ENCODE peak calls at places on chromosomes 4 and X, in ten cellular contexts. One of them, this sample, is unnamed.

GRCh38 chr4:103075435-103075893 is 1.1 kb downstream of the SLC9B2 start:
- DNase-seq in hypothalamus: no peak
- DNase-seq in activated naive CD4-positive, alpha-beta T cell treated with Interleukin-2 at 50 U/mL for 16 hours: no peak
- DNase-seq in choroid plexus epithelial cell: peak; percentile 63
- DNase-seq in NCI-H345: no peak
- DNase-seq in ELF-1: no peak
- DNase-seq in lower leg skin: no peak
- DNase-seq in lower lobe of right lung: no peak
- DNase-seq in Kasumi-1: peak; percentile 51
- DNase-seq in activated CD8-positive, alpha-beta memory T cell treated with anti-CD3 and anti-CD28 coated beads for 1 hour: no peak
- DNase-seq in this sample: no peak

GRCh38 chrX:30875957-30876356 is 13.1 kb downstream of the TAB3 start:
- DNase-seq in hypothalamus: no peak
- DNase-seq in activated naive CD4-positive, alpha-beta T cell treated with Interleukin-2 at 50 U/mL for 16 hours: no peak
- DNase-seq in choroid plexus epithelial cell: peak; percentile 76
- DNase-seq in NCI-H345: no peak
- DNase-seq in ELF-1: no peak
- DNase-seq in lower leg skin: no peak
- DNase-seq in lower lobe of right lung: no peak
- DNase-seq in Kasumi-1: no peak
- DNase-seq in activated CD8-positive, alpha-beta memory T cell treated with anti-CD3 and anti-CD28 coated beads for 1 hour: no peak
- DNase-seq in this sample: no peak

GRCh38 chr4:143300860-143301259 is 35.8 kb upstream of the GAB1 start:
- DNase-seq in hypothalamus: no peak
- DNase-seq in activated naive CD4-positive, alpha-beta T cell treated with Interleukin-2 at 50 U/mL for 16 hours: no peak
- DNase-seq in choroid plexus epithelial cell: no peak
- DNase-seq in NCI-H345: no peak
- DNase-seq in ELF-1: no peak
- DNase-seq in lower leg skin: no peak
- DNase-seq in lower lobe of right lung: no peak
- DNase-seq in Kasumi-1: no peak
- DNase-seq in activated CD8-positive, alpha-beta memory T cell treated with anti-CD3 and anti-CD28 coated beads for 1 hour: no peak
- DNase-seq in this sample: no peak

GRCh38 chrX:13263560-13264251 is 56.1 kb downstream of the ATXN3L start:
- DNase-seq in hypothalamus: no peak
- DNase-seq in activated naive CD4-positive, alpha-beta T cell treated with Interleukin-2 at 50 U/mL for 16 hours: no peak
- DNase-seq in choroid plexus epithelial cell: no peak
- DNase-seq in NCI-H345: no peak
- DNase-seq in ELF-1: no peak
- DNase-seq in lower leg skin: no peak
- DNase-seq in lower lobe of right lung: no peak
- DNase-seq in Kasumi-1: no peak
- DNase-seq in activated CD8-positive, alpha-beta memory T cell treated with anti-CD3 and anti-CD28 coated beads for 1 hour: no peak
- DNase-seq in this sample: no peak

GRCh38 chr4:121597346-121597934 is 99.3 kb downstream of the ANXA5 start:
- DNase-seq in hypothalamus: no peak
- DNase-seq in activated naive CD4-positive, alpha-beta T cell treated with Interleukin-2 at 50 U/mL for 16 hours: no peak
- DNase-seq in choroid plexus epithelial cell: peak; percentile 15
- DNase-seq in NCI-H345: no peak
- DNase-seq in ELF-1: no peak
- DNase-seq in lower leg skin: no peak
- DNase-seq in lower lobe of right lung: no peak
- DNase-seq in Kasumi-1: no peak
- DNase-seq in activated CD8-positive, alpha-beta memory T cell treated with anti-CD3 and anti-CD28 coated beads for 1 hour: no peak
- DNase-seq in this sample: no peak

GRCh38 chr4:48693856-48694574 is 86.1 kb downstream of the FRYL start:
- DNase-seq in hypothalamus: no peak
- DNase-seq in activated naive CD4-positive, alpha-beta T cell treated with Interleukin-2 at 50 U/mL for 16 hours: no peak
- DNase-seq in choroid plexus epithelial cell: no peak
- DNase-seq in NCI-H345: no peak
- DNase-seq in ELF-1: no peak
- DNase-seq in lower leg skin: no peak
- DNase-seq in lower lobe of right lung: no peak
- DNase-seq in Kasumi-1: no peak
- DNase-seq in activated CD8-positive, alpha-beta memory T cell treated with anti-CD3 and anti-CD28 coated beads for 1 hour: no peak
- DNase-seq in this sample: no peak

GRCh38 chr4:40240040-40240653 is 43.3 kb downstream of the RHOH start:
- DNase-seq in hypothalamus: no peak
- DNase-seq in activated naive CD4-positive, alpha-beta T cell treated with Interleukin-2 at 50 U/mL for 16 hours: no peak
- DNase-seq in choroid plexus epithelial cell: no peak
- DNase-seq in NCI-H345: no peak
- DNase-seq in ELF-1: no peak
- DNase-seq in lower leg skin: no peak
- DNase-seq in lower lobe of right lung: no peak
- DNase-seq in Kasumi-1: no peak
- DNase-seq in activated CD8-positive, alpha-beta memory T cell treated with anti-CD3 and anti-CD28 coated beads for 1 hour: no peak
- DNase-seq in this sample: no peak

GRCh38 chrX:100687128-100687527 is 43.1 kb downstream of the SRPX2 start:
- DNase-seq in hypothalamus: no peak
- DNase-seq in activated naive CD4-positive, alpha-beta T cell treated with Interleukin-2 at 50 U/mL for 16 hours: no peak
- DNase-seq in choroid plexus epithelial cell: no peak
- DNase-seq in NCI-H345: no peak
- DNase-seq in ELF-1: no peak
- DNase-seq in lower leg skin: no peak
- DNase-seq in lower lobe of right lung: no peak
- DNase-seq in Kasumi-1: peak; percentile 0
- DNase-seq in activated CD8-positive, alpha-beta memory T cell treated with anti-CD3 and anti-CD28 coated beads for 1 hour: no peak
- DNase-seq in this sample: no peak

GRCh38 chr4:140943486-140943885 is 187.3 kb upstream of the TBC1D9 start:
- DNase-seq in hypothalamus: no peak
- DNase-seq in activated naive CD4-positive, alpha-beta T cell treated with Interleukin-2 at 50 U/mL for 16 hours: no peak
- DNase-seq in choroid plexus epithelial cell: peak; percentile 77
- DNase-seq in NCI-H345: no peak
- DNase-seq in ELF-1: no peak
- DNase-seq in lower leg skin: no peak
- DNase-seq in lower lobe of right lung: no peak
- DNase-seq in Kasumi-1: no peak
- DNase-seq in activated CD8-positive, alpha-beta memory T cell treated with anti-CD3 and anti-CD28 coated beads for 1 hour: no peak
- DNase-seq in this sample: no peak

GRCh38 chr4:113248320-113248719 is 198.9 kb downstream of the ANK2 start:
- DNase-seq in hypothalamus: no peak
- DNase-seq in activated naive CD4-positive, alpha-beta T cell treated with Interleukin-2 at 50 U/mL for 16 hours: no peak
- DNase-seq in choroid plexus epithelial cell: no peak
- DNase-seq in NCI-H345: no peak
- DNase-seq in ELF-1: peak; percentile 75
- DNase-seq in lower leg skin: no peak
- DNase-seq in lower lobe of right lung: no peak
- DNase-seq in Kasumi-1: no peak
- DNase-seq in activated CD8-positive, alpha-beta memory T cell treated with anti-CD3 and anti-CD28 coated beads for 1 hour: no peak
- DNase-seq in this sample: no peak

GRCh38 chr4:185512516-185512915 is 22.8 kb downstream of the PDLIM3 start:
- DNase-seq in hypothalamus: no peak
- DNase-seq in activated naive CD4-positive, alpha-beta T cell treated with Interleukin-2 at 50 U/mL for 16 hours: no peak
- DNase-seq in choroid plexus epithelial cell: peak; percentile 64
- DNase-seq in NCI-H345: no peak
- DNase-seq in ELF-1: no peak
- DNase-seq in lower leg skin: no peak
- DNase-seq in lower lobe of right lung: no peak
- DNase-seq in Kasumi-1: no peak
- DNase-seq in activated CD8-positive, alpha-beta memory T cell treated with anti-CD3 and anti-CD28 coated beads for 1 hour: no peak
- DNase-seq in this sample: no peak

GRCh38 chrX:18702362-18703195 is 4.9 kb upstream of the PPEF1 start:
- DNase-seq in hypothalamus: no peak
- DNase-seq in activated naive CD4-positive, alpha-beta T cell treated with Interleukin-2 at 50 U/mL for 16 hours: no peak
- DNase-seq in choroid plexus epithelial cell: peak; percentile 59
- DNase-seq in NCI-H345: no peak
- DNase-seq in ELF-1: no peak
- DNase-seq in lower leg skin: no peak
- DNase-seq in lower lobe of right lung: no peak
- DNase-seq in Kasumi-1: no peak
- DNase-seq in activated CD8-positive, alpha-beta memory T cell treated with anti-CD3 and anti-CD28 coated beads for 1 hour: no peak
- DNase-seq in this sample: no peak

GRCh38 chr4:7788687-7789425 is 150.8 kb downstream of the AFAP1 start:
- DNase-seq in hypothalamus: no peak
- DNase-seq in activated naive CD4-positive, alpha-beta T cell treated with Interleukin-2 at 50 U/mL for 16 hours: no peak
- DNase-seq in choroid plexus epithelial cell: peak; percentile 68
- DNase-seq in NCI-H345: no peak
- DNase-seq in ELF-1: no peak
- DNase-seq in lower leg skin: peak; percentile 90
- DNase-seq in lower lobe of right lung: peak; percentile 80
- DNase-seq in Kasumi-1: no peak
- DNase-seq in activated CD8-positive, alpha-beta memory T cell treated with anti-CD3 and anti-CD28 coated beads for 1 hour: no peak
- DNase-seq in this sample: no peak

GRCh38 chrX:68978211-68978780 is 149.5 kb downstream of the EFNB1 start:
- DNase-seq in hypothalamus: no peak
- DNase-seq in activated naive CD4-positive, alpha-beta T cell treated with Interleukin-2 at 50 U/mL for 16 hours: no peak
- DNase-seq in choroid plexus epithelial cell: peak; percentile 78
- DNase-seq in NCI-H345: no peak
- DNase-seq in ELF-1: peak; percentile 56
- DNase-seq in lower leg skin: no peak
- DNase-seq in lower lobe of right lung: no peak
- DNase-seq in Kasumi-1: no peak
- DNase-seq in activated CD8-positive, alpha-beta memory T cell treated with anti-CD3 and anti-CD28 coated beads for 1 hour: no peak
- DNase-seq in this sample: no peak

GRCh38 chrX:27591938-27592337 is 1.8 kb downstream of the DCAF8L2 start:
- DNase-seq in hypothalamus: no peak
- DNase-seq in activated naive CD4-positive, alpha-beta T cell treated with Interleukin-2 at 50 U/mL for 16 hours: no peak
- DNase-seq in choroid plexus epithelial cell: no peak
- DNase-seq in NCI-H345: no peak
- DNase-seq in ELF-1: peak; percentile 4
- DNase-seq in lower leg skin: no peak
- DNase-seq in lower lobe of right lung: no peak
- DNase-seq in Kasumi-1: no peak
- DNase-seq in activated CD8-positive, alpha-beta memory T cell treated with anti-CD3 and anti-CD28 coated beads for 1 hour: no peak
- DNase-seq in this sample: no peak

GRCh38 chr4:85783483-85783882 is 308.5 kb downstream of the ARHGAP24 start:
- DNase-seq in hypothalamus: no peak
- DNase-seq in activated naive CD4-positive, alpha-beta T cell treated with Interleukin-2 at 50 U/mL for 16 hours: no peak
- DNase-seq in choroid plexus epithelial cell: peak; percentile 92
- DNase-seq in NCI-H345: no peak
- DNase-seq in ELF-1: no peak
- DNase-seq in lower leg skin: no peak
- DNase-seq in lower lobe of right lung: no peak
- DNase-seq in Kasumi-1: no peak
- DNase-seq in activated CD8-positive, alpha-beta memory T cell treated with anti-CD3 and anti-CD28 coated beads for 1 hour: no peak
- DNase-seq in this sample: no peak

GRCh38 chrX:15399901-15400500 is 15.8 kb upstream of the VEGFD start:
- DNase-seq in hypothalamus: no peak
- DNase-seq in activated naive CD4-positive, alpha-beta T cell treated with Interleukin-2 at 50 U/mL for 16 hours: no peak
- DNase-seq in choroid plexus epithelial cell: no peak
- DNase-seq in NCI-H345: no peak
- DNase-seq in ELF-1: no peak
- DNase-seq in lower leg skin: no peak
- DNase-seq in lower lobe of right lung: no peak
- DNase-seq in Kasumi-1: no peak
- DNase-seq in activated CD8-positive, alpha-beta memory T cell treated with anti-CD3 and anti-CD28 coated beads for 1 hour: no peak
- DNase-seq in this sample: no peak

GRCh38 chr4:154720123-154720522 is 23.7 kb upstream of the LRAT start:
- DNase-seq in hypothalamus: no peak
- DNase-seq in activated naive CD4-positive, alpha-beta T cell treated with Interleukin-2 at 50 U/mL for 16 hours: no peak
- DNase-seq in choroid plexus epithelial cell: no peak
- DNase-seq in NCI-H345: no peak
- DNase-seq in ELF-1: no peak
- DNase-seq in lower leg skin: no peak
- DNase-seq in lower lobe of right lung: no peak
- DNase-seq in Kasumi-1: no peak
- DNase-seq in activated CD8-positive, alpha-beta memory T cell treated with anti-CD3 and anti-CD28 coated beads for 1 hour: no peak
- DNase-seq in this sample: peak; percentile 55

GRCh38 chrX:150092549-150092948 is 154.3 kb upstream of the EOLA2 start:
- DNase-seq in hypothalamus: peak; percentile 0
- DNase-seq in activated naive CD4-positive, alpha-beta T cell treated with Interleukin-2 at 50 U/mL for 16 hours: no peak
- DNase-seq in choroid plexus epithelial cell: no peak
- DNase-seq in NCI-H345: no peak
- DNase-seq in ELF-1: no peak
- DNase-seq in lower leg skin: no peak
- DNase-seq in lower lobe of right lung: no peak
- DNase-seq in Kasumi-1: no peak
- DNase-seq in activated CD8-positive, alpha-beta memory T cell treated with anti-CD3 and anti-CD28 coated beads for 1 hour: no peak
- DNase-seq in this sample: no peak

GRCh38 chr4:174217273-174218126 is 66.0 kb downstream of the FBXO8 start:
- DNase-seq in hypothalamus: no peak
- DNase-seq in activated naive CD4-positive, alpha-beta T cell treated with Interleukin-2 at 50 U/mL for 16 hours: peak; percentile 20
- DNase-seq in choroid plexus epithelial cell: peak; percentile 51
- DNase-seq in NCI-H345: no peak
- DNase-seq in ELF-1: peak; percentile 57
- DNase-seq in lower leg skin: no peak
- DNase-seq in lower lobe of right lung: no peak
- DNase-seq in Kasumi-1: peak; percentile 30
- DNase-seq in activated CD8-positive, alpha-beta memory T cell treated with anti-CD3 and anti-CD28 coated beads for 1 hour: no peak
- DNase-seq in this sample: no peak

GRCh38 chr4:87007345-87008181 is 72.8 kb downstream of the AFF1 start:
- DNase-seq in hypothalamus: peak; percentile 41
- DNase-seq in activated naive CD4-positive, alpha-beta T cell treated with Interleukin-2 at 50 U/mL for 16 hours: peak; percentile 61
- DNase-seq in choroid plexus epithelial cell: peak; percentile 71
- DNase-seq in NCI-H345: peak; percentile 31
- DNase-seq in ELF-1: peak; percentile 60
- DNase-seq in lower leg skin: peak; percentile 94
- DNase-seq in lower lobe of right lung: peak; percentile 61
- DNase-seq in Kasumi-1: peak; percentile 69
- DNase-seq in activated CD8-positive, alpha-beta memory T cell treated with anti-CD3 and anti-CD28 coated beads for 1 hour: no peak
- DNase-seq in this sample: peak; percentile 18

GRCh38 chr4:107213880-107214279 is 177.8 kb upstream of the DKK2 start:
- DNase-seq in hypothalamus: no peak
- DNase-seq in activated naive CD4-positive, alpha-beta T cell treated with Interleukin-2 at 50 U/mL for 16 hours: no peak
- DNase-seq in choroid plexus epithelial cell: peak; percentile 21
- DNase-seq in NCI-H345: no peak
- DNase-seq in ELF-1: no peak
- DNase-seq in lower leg skin: no peak
- DNase-seq in lower lobe of right lung: no peak
- DNase-seq in Kasumi-1: no peak
- DNase-seq in activated CD8-positive, alpha-beta memory T cell treated with anti-CD3 and anti-CD28 coated beads for 1 hour: no peak
- DNase-seq in this sample: no peak

GRCh38 chr4:122716825-122717448 is 15.6 kb upstream of the BBS12 start:
- DNase-seq in hypothalamus: peak; percentile 9
- DNase-seq in activated naive CD4-positive, alpha-beta T cell treated with Interleukin-2 at 50 U/mL for 16 hours: peak; percentile 78
- DNase-seq in choroid plexus epithelial cell: peak; percentile 89
- DNase-seq in NCI-H345: peak; percentile 21
- DNase-seq in ELF-1: peak; percentile 39
- DNase-seq in lower leg skin: no peak
- DNase-seq in lower lobe of right lung: peak; percentile 67
- DNase-seq in Kasumi-1: peak; percentile 43
- DNase-seq in activated CD8-positive, alpha-beta memory T cell treated with anti-CD3 and anti-CD28 coated beads for 1 hour: peak; percentile 52
- DNase-seq in this sample: peak; percentile 63

GRCh38 chrX:147912093-147912801 is 528 bp downstream of the FMR1 start:
- DNase-seq in hypothalamus: no peak
- DNase-seq in activated naive CD4-positive, alpha-beta T cell treated with Interleukin-2 at 50 U/mL for 16 hours: peak; percentile 13
- DNase-seq in choroid plexus epithelial cell: peak; percentile 55
- DNase-seq in NCI-H345: peak; percentile 34
- DNase-seq in ELF-1: peak; percentile 81
- DNase-seq in lower leg skin: peak; percentile 85
- DNase-seq in lower lobe of right lung: peak; percentile 39
- DNase-seq in Kasumi-1: peak; percentile 62
- DNase-seq in activated CD8-positive, alpha-beta memory T cell treated with anti-CD3 and anti-CD28 coated beads for 1 hour: no peak
- DNase-seq in this sample: no peak

GRCh38 chr4:154822775-154823174 is 41.7 kb downstream of the RBM46 start:
- DNase-seq in hypothalamus: no peak
- DNase-seq in activated naive CD4-positive, alpha-beta T cell treated with Interleukin-2 at 50 U/mL for 16 hours: no peak
- DNase-seq in choroid plexus epithelial cell: peak; percentile 42
- DNase-seq in NCI-H345: no peak
- DNase-seq in ELF-1: no peak
- DNase-seq in lower leg skin: no peak
- DNase-seq in lower lobe of right lung: no peak
- DNase-seq in Kasumi-1: no peak
- DNase-seq in activated CD8-positive, alpha-beta memory T cell treated with anti-CD3 and anti-CD28 coated beads for 1 hour: no peak
- DNase-seq in this sample: no peak

GRCh38 chr4:108533245-108533844 is 87.0 kb upstream of the RPL34 start:
- DNase-seq in hypothalamus: no peak
- DNase-seq in activated naive CD4-positive, alpha-beta T cell treated with Interleukin-2 at 50 U/mL for 16 hours: no peak
- DNase-seq in choroid plexus epithelial cell: peak; percentile 39
- DNase-seq in NCI-H345: no peak
- DNase-seq in ELF-1: no peak
- DNase-seq in lower leg skin: no peak
- DNase-seq in lower lobe of right lung: no peak
- DNase-seq in Kasumi-1: peak; percentile 78
- DNase-seq in activated CD8-positive, alpha-beta memory T cell treated with anti-CD3 and anti-CD28 coated beads for 1 hour: no peak
- DNase-seq in this sample: no peak

GRCh38 chrX:72351606-72352338 is 46.1 kb upstream of the CITED1 start:
- DNase-seq in hypothalamus: no peak
- DNase-seq in activated naive CD4-positive, alpha-beta T cell treated with Interleukin-2 at 50 U/mL for 16 hours: no peak
- DNase-seq in choroid plexus epithelial cell: no peak
- DNase-seq in NCI-H345: no peak
- DNase-seq in ELF-1: no peak
- DNase-seq in lower leg skin: no peak
- DNase-seq in lower lobe of right lung: no peak
- DNase-seq in Kasumi-1: no peak
- DNase-seq in activated CD8-positive, alpha-beta memory T cell treated with anti-CD3 and anti-CD28 coated beads for 1 hour: no peak
- DNase-seq in this sample: no peak

GRCh38 chr4:151667025-151667424 is 93.8 kb downstream of the GATB start:
- DNase-seq in hypothalamus: no peak
- DNase-seq in activated naive CD4-positive, alpha-beta T cell treated with Interleukin-2 at 50 U/mL for 16 hours: no peak
- DNase-seq in choroid plexus epithelial cell: no peak
- DNase-seq in NCI-H345: no peak
- DNase-seq in ELF-1: no peak
- DNase-seq in lower leg skin: peak; percentile 66
- DNase-seq in lower lobe of right lung: no peak
- DNase-seq in Kasumi-1: no peak
- DNase-seq in activated CD8-positive, alpha-beta memory T cell treated with anti-CD3 and anti-CD28 coated beads for 1 hour: no peak
- DNase-seq in this sample: no peak